ENCODE peak calls at places on chromosomes 13 and 19, in seven cellular contexts. Z is cardiac fibroblast; G is NB4; U is substantia nigra; Y is D341Med; P is activated CD4-positive, alpha-beta T cell treated with anti-CD3 and anti-CD28 coated beads for 1 hour; X is activated CD8-positive, alpha-beta memory T cell treated with anti-CD3 and anti-CD28 coated beads for 1 hour. N is an unnamed sample.

GRCh38 chr19:13841339-13842293 is 35.3 kb upstream of the NANOS3 start:
- DNase-seq in U (no peak), P (no peak), G (peak), X (no peak), Y (peak), Z (peak), N (no peak)

GRCh38 chr13:26881154-26881553 is 120.6 kb upstream of the GPR12 start:
- DNase-seq in Z (peak), G (no peak), Y (no peak), P (no peak), U (no peak), X (no peak), N (no peak)

GRCh38 chr13:52449323-52450011 is 967 bp downstream of the VPS36 start:
- DNase-seq in Y (no peak), U (no peak), G (peak), X (no peak), Z (no peak), P (no peak), N (no peak)

GRCh38 chr13:104204177-104204576 is 1138.0 kb upstream of the SLC10A2 start:
- DNase-seq in U (no peak), P (no peak), G (peak), X (no peak), Z (no peak), Y (no peak), N (no peak)

GRCh38 chr19:41352609-41353465 is 885 bp downstream of the TGFB1 start:
- DNase-seq in Z (peak), P (peak), U (no peak), X (no peak), Y (peak), G (peak), N (no peak)

GRCh38 chr19:1266818-1267440 is 2.2 kb upstream of the CIRBP start:
- DNase-seq in Y (peak), P (peak), G (peak), Z (peak), U (peak), X (no peak), N (no peak)

GRCh38 chr13:25731511-25731910 is 320.3 kb downstream of the SHISA2 start:
- DNase-seq in Y (no peak), P (no peak), Z (no peak), G (no peak), X (no peak), U (no peak), N (no peak)

GRCh38 chr13:93635687-93636086 is 409.1 kb downstream of the GPC6 start:
- DNase-seq in G (no peak), X (no peak), Y (no peak), U (no peak), Z (peak), P (no peak), N (no peak)

GRCh38 chr13:44819245-44819644 is 170.0 kb downstream of the NUFIP1 start:
- DNase-seq in G (peak), Z (peak), Y (no peak), U (no peak), X (no peak), P (no peak), N (no peak)

GRCh38 chr19:35291259-35291658 is 702 bp upstream of the MAG start:
- DNase-seq in X (no peak), Z (no peak), P (no peak), G (no peak), U (no peak), Y (no peak), N (no peak)

N was measured in ascending aorta.